ENCODE peak calls at places on chromosomes 1 and 21, in six cellular contexts. Z, U, S, Y, P and V are unnamed samples.

GRCh38 chr1:242242983-242243382 is 244.1 kb upstream of the MAP1LC3C start:
- DNase-seq in Z (no peak), U (no peak), S (no peak), Y (no peak), P (no peak), V (no peak)

GRCh38 chr1:2273401-2274090 is 45.4 kb downstream of the SKI start:
- DNase-seq in Z (no peak), U (no peak), S (no peak), Y (no peak), P (no peak), V (no peak)

GRCh38 chr21:41366522-41367151 is 4.8 kb downstream of the MX2 start:
- DNase-seq in Z (peak; percentile 89), U (peak; percentile 80), S (peak; percentile 71), Y (peak; percentile 75), P (peak; percentile 68), V (peak; percentile 78)

GRCh38 chr1:216807696-216808095 is 84.5 kb upstream of the ESRRG start:
- DNase-seq in Z (no peak), U (peak; percentile 76), S (no peak), Y (no peak), P (no peak), V (peak; percentile 72)

GRCh38 chr1:10979483-10979920 is 33.0 kb upstream of the TARDBP start:
- DNase-seq in Z (no peak), U (peak; percentile 18), S (peak; percentile 82), Y (peak; percentile 44), P (peak; percentile 81), V (peak; percentile 18)

GRCh38 chr1:177023249-177023648 is 141.3 kb downstream of the ASTN1 start:
- DNase-seq in Z (no peak), U (no peak), S (no peak), Y (no peak), P (no peak), V (no peak)

GRCh38 chr1:68223714-68224113 is 8.6 kb downstream of the WLS start:
- DNase-seq in Z (no peak), U (peak; percentile 57), S (no peak), Y (no peak), P (no peak), V (no peak)

GRCh38 chr1:50425376-50426107 is 2.3 kb upstream of the DMRTA2 start:
- DNase-seq in Z (no peak), U (no peak), S (no peak), Y (no peak), P (no peak), V (no peak)

GRCh38 chr1:86503477-86504129 is 34.9 kb downstream of the CLCA1 start:
- DNase-seq in Z (no peak), U (no peak), S (peak; percentile 77), Y (no peak), P (no peak), V (no peak)

GRCh38 chr21:36854391-36854790 is 112.1 kb downstream of the HLCS start:
- DNase-seq in Z (peak; percentile 62), U (no peak), S (no peak), Y (no peak), P (no peak), V (no peak)

GRCh38 chr1:180524160-180524914 is 22.0 kb upstream of the ACBD6 start:
- DNase-seq in Z (no peak), U (peak; percentile 16), S (no peak), Y (no peak), P (no peak), V (no peak)

GRCh38 chr1:61055110-61055614 is 27.2 kb upstream of the NFIA start:
- DNase-seq in Z (peak; percentile 26), U (no peak), S (peak; percentile 72), Y (peak; percentile 38), P (no peak), V (no peak)

GRCh38 chr1:89719502-89720306 is 86.8 kb downstream of the LRRC8C start:
- DNase-seq in Z (no peak), U (peak; percentile 48), S (no peak), Y (no peak), P (no peak), V (peak; percentile 40)

GRCh38 chr1:41023279-41023990 is 1.9 kb upstream of the SLFNL1 start:
- DNase-seq in Z (peak; percentile 30), U (peak; percentile 20), S (no peak), Y (no peak), P (no peak), V (no peak)

GRCh38 chr1:162753001-162753658 is 37.4 kb upstream of the HSD17B7 start:
- DNase-seq in Z (no peak), U (no peak), S (no peak), Y (no peak), P (no peak), V (no peak)

GRCh38 chr1:200896571-200897187 is 2.0 kb downstream of the INAVA start:
- DNase-seq in Z (peak; percentile 100), U (peak; percentile 63), S (no peak), Y (peak; percentile 93), P (no peak), V (peak; percentile 51)

GRCh38 chr1:179550753-179551682 is 24.7 kb downstream of the NPHS2 start:
- DNase-seq in Z (peak; percentile 23), U (peak; percentile 40), S (no peak), Y (no peak), P (no peak), V (peak; percentile 33)

DNA sequence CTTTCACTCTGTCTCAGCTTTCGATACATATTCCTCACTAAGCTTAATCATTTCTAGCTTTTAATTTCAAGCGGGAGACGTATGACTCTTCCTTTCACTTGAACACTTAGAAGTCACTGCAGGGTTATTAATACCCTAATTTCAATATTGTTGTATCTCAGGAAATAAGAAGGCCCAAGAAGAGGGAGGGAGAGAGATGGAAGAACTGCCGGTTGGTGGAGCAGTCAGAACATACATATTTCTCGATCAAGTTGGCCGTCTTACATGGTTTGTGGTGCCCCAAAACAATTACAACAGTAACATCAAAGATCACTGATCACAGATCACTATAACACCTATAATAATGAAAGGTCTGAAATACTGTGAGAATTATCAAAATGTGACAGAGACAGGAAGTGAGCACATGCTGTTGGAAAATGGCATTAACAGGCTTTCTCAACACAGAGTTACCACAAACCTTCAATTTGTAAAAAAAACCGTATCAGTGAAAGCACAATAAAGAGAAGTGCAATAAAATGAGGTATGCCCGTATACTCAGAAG is 145.4 kb upstream of the HP1BP3 start:
- DNase-seq in Z (no peak), U (no peak), S (no peak), Y (no peak), P (no peak), V (no peak)
- H3K4me3 ChIP-seq in Z (no peak overlapping the region), U (no peak overlapping the region), S (no peak overlapping the region), Y (no peak overlapping the region), P (no peak overlapping the region), V (no peak overlapping the region)

GRCh38 chr1:9281071-9281827 is 11.4 kb upstream of the SPSB1 start:
- DNase-seq in Z (no peak), U (peak; percentile 53), S (no peak), Y (no peak), P (no peak), V (peak; percentile 37)

GRCh38 chr1:9278114-9278513 is 14.6 kb upstream of the SPSB1 start:
- DNase-seq in Z (no peak), U (no peak), S (no peak), Y (no peak), P (peak; percentile 80), V (no peak)

GRCh38 chr1:9280015-9280860 is 12.5 kb upstream of the SPSB1 start:
- DNase-seq in Z (peak; percentile 91), U (peak; percentile 95), S (peak; percentile 82), Y (peak; percentile 51), P (peak; percentile 90), V (peak; percentile 91)

GRCh38 chr1:9278585-9279153 is 14.0 kb upstream of the SPSB1 start:
- DNase-seq in Z (no peak), U (no peak), S (no peak), Y (no peak), P (no peak), V (no peak)

GRCh38 chr1:9279172-9279840 is 13.4 kb upstream of the SPSB1 start:
- DNase-seq in Z (no peak), U (peak; percentile 60), S (no peak), Y (no peak), P (no peak), V (peak; percentile 32)
- H3K4me1 ChIP-seq in Z (peaks cover 48% of the 10 kb centered on the region), U (peaks cover 41% of the 10 kb centered on the region), S (peaks cover 26% of the 10 kb centered on the region), Y (peaks cover 4% of the 10 kb centered on the region), P (peaks cover 20% of the 10 kb centered on the region), V (peaks cover 52% of the 10 kb centered on the region)

DNA sequence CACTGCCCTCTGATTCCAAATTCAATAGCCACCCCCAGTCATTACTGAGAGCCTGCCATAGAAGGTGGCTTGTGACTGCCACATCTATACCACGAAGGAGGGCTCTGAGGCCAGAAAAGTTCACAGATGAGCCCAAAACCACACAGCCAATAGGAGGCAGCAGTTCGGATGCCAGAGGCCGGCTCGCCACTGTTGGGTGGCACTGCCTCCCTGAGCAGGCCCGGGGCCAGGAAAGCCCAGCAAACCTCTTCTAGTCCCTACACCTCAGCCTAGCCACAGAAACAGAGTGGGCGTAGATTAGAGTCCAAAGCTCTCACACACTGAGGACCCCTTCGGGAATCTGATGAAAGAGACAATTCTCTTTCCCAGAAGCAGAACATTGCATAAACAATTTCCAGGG is 5.9 kb upstream of the CAMK2N1 start:
- DNase-seq in Z (no peak), U (no peak), S (no peak), Y (no peak), P (no peak), V (no peak)
- TF ChIP-seq CTCF in Z (no peak), U (no peak), S (no peak), Y (no peak), P (no peak), V (no peak)

GRCh38 chr1:31939484-31940329 is 1.5 kb upstream of the PTP4A2 start:
- DNase-seq in Z (peak; percentile 86), U (peak; percentile 91), S (no peak), Y (peak; percentile 79), P (peak; percentile 74), V (peak; percentile 90)

GRCh38 chr1:31938184-31938975 is at the start of gene PTP4A2:
- DNase-seq in Z (peak; percentile 95), U (peak; percentile 88), S (peak; percentile 97), Y (peak; percentile 96), P (peak; percentile 95), V (peak; percentile 79)

GRCh38 chr1:31944205-31945089 is 6.3 kb upstream of the PTP4A2 start:
- DNase-seq in Z (peak; percentile 53), U (peak; percentile 85), S (peak; percentile 95), Y (peak; percentile 68), P (peak; percentile 93), V (peak; percentile 78)

GRCh38 chr1:31943546-31944184 is 5.5 kb upstream of the PTP4A2 start:
- DNase-seq in Z (no peak), U (no peak), S (no peak), Y (no peak), P (no peak), V (no peak)
- H3K4me3 ChIP-seq in Z (no peak overlapping the region), U (peak overlapping the region; percentile 52), S (no peak overlapping the region), Y (no peak overlapping the region), P (no peak overlapping the region), V (no peak overlapping the region)